ENCODE peak calls at places on chromosomes 4 and X, in five cellular contexts. U is endothelial cell, N is natural killer cell, E is foreskin fibroblast, H is NCI-H1092. W is an unnamed sample.

GRCh38 chrX:44306336-44306735 is 37.1 kb downstream of the EFHC2 start:
- DNase-seq in U (no peak), N (no peak), E (no peak), H (peak; percentile 4), W (no peak)

GRCh38 chrX:15808254-15808653 is 18.0 kb downstream of the ZRSR2 start:
- DNase-seq in U (no peak), N (no peak), E (no peak), H (no peak), W (no peak)

GRCh38 chrX:120260369-120260768 is 9.8 kb downstream of the ZBTB33 start:
- DNase-seq in U (no peak), N (no peak), E (no peak), H (no peak), W (no peak)

GRCh38 chr4:110737931-110738330 is 115.1 kb upstream of the PITX2 start:
- DNase-seq in U (no peak), N (no peak), E (no peak), H (no peak), W (no peak)

GRCh38 chr4:3286335-3287175 is 6.3 kb upstream of the RGS12 start:
- DNase-seq in U (no peak), N (no peak), E (no peak), H (no peak), W (no peak)

GRCh38 chr4:153464068-153464467 is 2.1 kb upstream of the TMEM131L start:
- DNase-seq in U (no peak), N (no peak), E (no peak), H (no peak), W (no peak)

GRCh38 chrX:72021975-72022374 is 109.7 kb downstream of the RTL5 start:
- DNase-seq in U (peak; percentile 15), N (no peak), E (no peak), H (no peak), W (no peak)

GRCh38 chr4:184824776-184825393 is 883 bp downstream of the ACSL1 start:
- DNase-seq in U (no peak), N (no peak), E (no peak), H (no peak), W (no peak)

GRCh38 chr4:87975466-87975865 is at the start of gene SPP1:
- DNase-seq in U (peak; percentile 28), N (no peak), E (peak; percentile 9), H (no peak), W (peak; percentile 45)

GRCh38 chr4:125140966-125141495 is 173.7 kb upstream of the FAT4 start:
- DNase-seq in U (no peak), N (no peak), E (peak; percentile 43), H (no peak), W (no peak)

GRCh38 chr4:27684501-27685077 is 823.9 kb downstream of the STIM2 start:
- DNase-seq in U (peak; percentile 70), N (no peak), E (no peak), H (peak; percentile 35), W (peak; percentile 61)

GRCh38 chr4:97252615-97253154 is 890.6 kb downstream of the STPG2 start:
- DNase-seq in U (no peak), N (no peak), E (no peak), H (no peak), W (no peak)

GRCh38 chr4:173231916-173232315 is 63.3 kb downstream of the GALNT7 start:
- DNase-seq in U (no peak), N (no peak), E (no peak), H (no peak), W (no peak)

GRCh38 chr4:25533237-25533636 is 122.4 kb upstream of the SLC34A2 start:
- DNase-seq in U (no peak), N (no peak), E (no peak), H (no peak), W (no peak)

GRCh38 chrX:9912341-9912740 is 54.8 kb upstream of the CLDN34 start:
- DNase-seq in U (no peak), N (no peak), E (no peak), H (no peak), W (no peak)

GRCh38 chr4:31051565-31051964 is 331.4 kb downstream of the PCDH7 start:
- DNase-seq in U (no peak), N (no peak), E (no peak), H (no peak), W (no peak)

GRCh38 chrX:3713225-3713936 is at the start of gene PRKX:
- DNase-seq in U (peak; percentile 51), N (peak; percentile 61), E (peak; percentile 38), H (peak; percentile 23), W (peak; percentile 42)

GRCh38 chrX:110412971-110413726 is 54.5 kb downstream of the RTL9 start:
- DNase-seq in U (peak; percentile 66), N (peak; percentile 45), E (no peak), H (peak; percentile 84), W (peak; percentile 71)

GRCh38 chr4:182141046-182141445 is 102.2 kb upstream of the TENM3 start:
- DNase-seq in U (no peak), N (no peak), E (no peak), H (no peak), W (no peak)

GRCh38 chrX:39752820-39753219 is 344.9 kb downstream of the BCOR start:
- DNase-seq in U (no peak), N (no peak), E (no peak), H (peak; percentile 47), W (peak; percentile 69)

GRCh38 chr4:61520688-61521160 is 320.6 kb downstream of the ADGRL3 start:
- DNase-seq in U (no peak), N (no peak), E (no peak), H (no peak), W (no peak)

GRCh38 chr4:138037716-138038115 is 204.4 kb downstream of the SLC7A11 start:
- DNase-seq in U (no peak), N (no peak), E (peak; percentile 70), H (no peak), W (no peak)

GRCh38 chr4:13524504-13525243 is 19.6 kb downstream of the NKX3-2 start:
- DNase-seq in U (no peak), N (no peak), E (peak; percentile 38), H (no peak), W (no peak)

GRCh38 chr4:152961752-152962117 is 25.6 kb downstream of the FHDC1 start:
- DNase-seq in U (no peak), N (no peak), E (no peak), H (no peak), W (no peak)

GRCh38 chr4:152784490-152785195 is 4.9 kb downstream of the ARFIP1 start:
- DNase-seq in U (no peak), N (no peak), E (peak; percentile 59), H (no peak), W (no peak)

GRCh38 chr4:29459926-29460325 is 1260.2 kb upstream of the PCDH7 start:
- DNase-seq in U (no peak), N (no peak), E (no peak), H (no peak), W (no peak)

GRCh38 chrX:103441878-103442535 is 65.7 kb downstream of the BEX3 start:
- DNase-seq in U (no peak), N (no peak), E (no peak), H (no peak), W (no peak)

GRCh38 chr4:121749225-121749624 is 15.7 kb downstream of the SMIM43 start:
- DNase-seq in U (no peak), N (no peak), E (no peak), H (no peak), W (no peak)

GRCh38 chr4:55396305-55397023 is 707 bp downstream of the TMEM165 start:
- DNase-seq in U (peak; percentile 72), N (peak; percentile 35), E (no peak), H (peak; percentile 14), W (peak; percentile 47)

GRCh38 chr4:153792893-153793227 is 4.0 kb upstream of the SFRP2 start:
- DNase-seq in U (peak; percentile 30), N (no peak), E (no peak), H (no peak), W (no peak)

GRCh38 chr4:31674313-31674947 is 954.3 kb downstream of the PCDH7 start:
- DNase-seq in U (peak; percentile 26), N (no peak), E (no peak), H (no peak), W (no peak)

GRCh38 chr4:156347412-156348075 is 393.9 kb upstream of the CTSO start:
- DNase-seq in U (no peak), N (no peak), E (peak; percentile 71), H (no peak), W (no peak)

GRCh38 chr4:168021666-168022065 is 70.7 kb upstream of the ANXA10 start:
- DNase-seq in U (no peak), N (no peak), E (no peak), H (no peak), W (no peak)

GRCh38 chr4:108036252-108036651 is 46.6 kb downstream of the HADH start:
- DNase-seq in U (no peak), N (no peak), E (no peak), H (no peak), W (no peak)

GRCh38 chrX:119981286-119982070 is 37.9 kb upstream of the NKAP start:
- DNase-seq in U (no peak), N (no peak), E (no peak), H (peak; percentile 14), W (peak; percentile 60)

GRCh38 chrX:51144828-51145442 is 187.7 kb upstream of the NUDT10 start:
- DNase-seq in U (peak; percentile 35), N (no peak), E (no peak), H (peak; percentile 14), W (peak; percentile 38)

GRCh38 chr4:3679071-3679825 is 86.9 kb upstream of the ADRA2C start:
- DNase-seq in U (no peak), N (no peak), E (no peak), H (no peak), W (no peak)

GRCh38 chr4:82661601-82662000 is 99.8 kb upstream of the TMEM150C start:
- DNase-seq in U (no peak), N (no peak), E (no peak), H (no peak), W (no peak)

W was measured in body of pancreas.